ENCODE peak calls at places on chromosome 21, in eight cellular contexts. G, Z, W, S, H, L, B and F are unnamed samples.

GRCh38 chr21:36260030-36260787 is 59.8 kb upstream of the MORC3 start:
- DNase-seq in G (peak), Z (peak), W (peak), S (peak), H (peak), L (peak), B (peak), F (peak)

GRCh38 chr21:45318146-45318555 is 30.5 kb upstream of the POFUT2 start:
- DNase-seq in G (no peak), Z (no peak), W (no peak), S (no peak), H (no peak), L (no peak), B (no peak), F (no peak)

GRCh38 chr21:35016071-35016470 is 33.0 kb downstream of the RUNX1 start:
- DNase-seq in G (no peak), Z (no peak), W (no peak), S (no peak), H (no peak), L (no peak), B (no peak), F (no peak)

GRCh38 chr21:42237577-42237976 is 18.6 kb downstream of the ABCG1 start:
- DNase-seq in G (no peak), Z (no peak), W (no peak), S (no peak), H (peak), L (no peak), B (no peak), F (no peak)

GRCh38 chr21:46599251-46599572 is 5.7 kb downstream of the S100B start:
- DNase-seq in G (no peak), Z (peak), W (no peak), S (peak), H (no peak), L (peak), B (no peak), F (no peak)

GRCh38 chr21:29135481-29135880 is 5.0 kb downstream of the MAP3K7CL start:
- DNase-seq in G (no peak), Z (no peak), W (no peak), S (no peak), H (no peak), L (no peak), B (no peak), F (no peak)

GRCh38 chr21:45309069-45309521 is 21.4 kb upstream of the POFUT2 start:
- DNase-seq in G (peak), Z (peak), W (no peak), S (peak), H (peak), L (peak), B (no peak), F (peak)

GRCh38 chr21:46168238-46168637 is 12.9 kb upstream of the FTCD start:
- DNase-seq in G (peak), Z (no peak), W (no peak), S (no peak), H (no peak), L (no peak), B (no peak), F (no peak)

GRCh38 chr21:45549670-45550463 is 7.6 kb upstream of the SLC19A1 start:
- DNase-seq in G (peak), Z (no peak), W (no peak), S (peak), H (peak), L (no peak), B (no peak), F (no peak)

GRCh38 chr21:34859976-34860653 is 189.0 kb downstream of the RUNX1 start:
- DNase-seq in G (no peak), Z (no peak), W (no peak), S (no peak), H (no peak), L (no peak), B (no peak), F (no peak)

GRCh38 chr21:14900058-14900457 is 164.7 kb downstream of the NRIP1 start:
- DNase-seq in G (no peak), Z (peak), W (no peak), S (no peak), H (no peak), L (peak), B (peak), F (peak)

GRCh38 chr21:46605759-46606426 is 1.0 kb upstream of the S100B start:
- DNase-seq in G (peak), Z (no peak), W (peak), S (no peak), H (peak), L (no peak), B (no peak), F (no peak)

GRCh38 chr21:35212393-35213127 is 163.5 kb upstream of the RUNX1 start:
- DNase-seq in G (no peak), Z (no peak), W (no peak), S (no peak), H (no peak), L (peak), B (no peak), F (peak)

GRCh38 chr21:25373126-25374082 is 233.9 kb downstream of the MRPL39 start:
- DNase-seq in G (no peak), Z (peak), W (no peak), S (no peak), H (no peak), L (peak), B (no peak), F (no peak)

GRCh38 chr21:41673071-41673470 is 93.8 kb downstream of the RIPK4 start:
- DNase-seq in G (no peak), Z (no peak), W (no peak), S (no peak), H (no peak), L (no peak), B (no peak), F (no peak)

GRCh38 chr21:42171091-42172053 is 47.6 kb upstream of the ABCG1 start:
- DNase-seq in G (peak), Z (no peak), W (no peak), S (no peak), H (no peak), L (no peak), B (peak), F (peak)

GRCh38 chr21:35190201-35190701 is 141.1 kb upstream of the RUNX1 start:
- DNase-seq in G (no peak), Z (no peak), W (no peak), S (no peak), H (peak), L (peak), B (peak), F (peak)

GRCh38 chr21:28944296-28944695 is 48.4 kb downstream of the LTN1 start:
- DNase-seq in G (no peak), Z (no peak), W (no peak), S (no peak), H (no peak), L (no peak), B (no peak), F (no peak)

GRCh38 chr21:45498646-45499000 is 43.6 kb downstream of the SLC19A1 start:
- DNase-seq in G (no peak), Z (no peak), W (no peak), S (no peak), H (no peak), L (no peak), B (no peak), F (no peak)

GRCh38 chr21:34996304-34997081 is 52.6 kb downstream of the RUNX1 start:
- DNase-seq in G (no peak), Z (no peak), W (no peak), S (no peak), H (no peak), L (no peak), B (no peak), F (no peak)

GRCh38 chr21:34881421-34881820 is 167.7 kb downstream of the RUNX1 start:
- DNase-seq in G (no peak), Z (no peak), W (no peak), S (no peak), H (no peak), L (peak), B (no peak), F (no peak)

GRCh38 chr21:41442496-41443186 is 16.6 kb downstream of the MX1 start:
- DNase-seq in G (no peak), Z (no peak), W (no peak), S (no peak), H (no peak), L (no peak), B (no peak), F (no peak)

GRCh38 chr21:46634966-46635323 is 529 bp upstream of the PRMT2 start:
- DNase-seq in G (no peak), Z (peak), W (no peak), S (peak), H (peak), L (peak), B (peak), F (peak)

GRCh38 chr21:45335151-45335760 is 47.6 kb upstream of the POFUT2 start:
- DNase-seq in G (peak), Z (no peak), W (no peak), S (no peak), H (no peak), L (no peak), B (no peak), F (no peak)

GRCh38 chr21:26115899-26116298 is 54.7 kb downstream of the APP start:
- DNase-seq in G (no peak), Z (no peak), W (no peak), S (no peak), H (no peak), L (peak), B (no peak), F (no peak)

GRCh38 chr21:44874497-44875331 is 1.2 kb upstream of the PTTG1IP start:
- DNase-seq in G (peak), Z (peak), W (peak), S (no peak), H (peak), L (no peak), B (no peak), F (peak)

GRCh38 chr21:46538851-46539666 is 65.8 kb downstream of the S100B start:
- DNase-seq in G (no peak), Z (no peak), W (peak), S (no peak), H (no peak), L (no peak), B (no peak), F (no peak)

GRCh38 chr21:42474982-42475381 is 21.0 kb downstream of the RSPH1 start:
- DNase-seq in G (peak), Z (no peak), W (no peak), S (peak), H (no peak), L (no peak), B (peak), F (peak)

GRCh38 chr21:34989337-34990151 is 59.6 kb downstream of the RUNX1 start:
- DNase-seq in G (no peak), Z (no peak), W (no peak), S (no peak), H (peak), L (peak), B (no peak), F (no peak)

GRCh38 chr21:44962481-44962966 is 22.7 kb downstream of the SLX9 start:
- DNase-seq in G (peak), Z (no peak), W (no peak), S (no peak), H (no peak), L (peak), B (peak), F (peak)

GRCh38 chr21:36087362-36088138 is 17.7 kb downstream of the CBR1 start:
- DNase-seq in G (no peak), Z (peak), W (no peak), S (no peak), H (no peak), L (no peak), B (no peak), F (no peak)

DNA sequence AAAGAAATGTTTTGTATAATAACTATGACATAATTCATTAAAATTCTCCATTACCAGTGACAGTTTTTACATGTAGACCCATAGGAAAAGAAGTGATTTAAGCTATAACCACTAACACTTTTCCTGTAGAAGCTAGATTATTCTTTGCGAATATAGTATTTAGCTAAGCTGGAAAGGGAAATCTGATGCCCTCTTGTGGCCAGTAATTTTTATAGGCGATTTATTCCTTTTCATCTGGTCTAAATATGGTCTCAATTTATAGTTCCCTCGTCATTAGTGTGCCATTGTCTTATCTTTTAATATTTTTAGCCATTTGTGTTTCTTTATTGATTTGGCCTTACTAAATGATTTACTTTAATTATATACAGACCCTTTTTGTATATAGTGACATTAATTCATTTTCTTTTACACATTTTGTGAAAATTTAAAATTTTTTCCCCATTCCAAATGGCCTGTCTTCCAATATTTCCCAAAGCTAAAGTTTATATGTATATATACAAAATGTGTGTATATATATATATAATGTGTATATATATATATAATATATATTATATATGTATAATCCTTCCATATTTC is 26.7 kb downstream of the BTG3 start:
- DNase-seq in G (no peak), Z (peak), W (no peak), S (peak), H (peak), L (peak), B (peak), F (peak)
- TF ChIP-seq CTCF in G (peak), Z (peak), W (peak), S (peak), H (peak), L (peak), B (peak), F (peak)

GRCh38 chr21:17146426-17146825 is 366.4 kb upstream of the CXADR start:
- DNase-seq in G (no peak), Z (peak), W (no peak), S (no peak), H (no peak), L (no peak), B (no peak), F (no peak)
- TF ChIP-seq CTCF in G (no peak), Z (peak), W (no peak), S (no peak), H (no peak), L (no peak), B (no peak), F (no peak)

DNA sequence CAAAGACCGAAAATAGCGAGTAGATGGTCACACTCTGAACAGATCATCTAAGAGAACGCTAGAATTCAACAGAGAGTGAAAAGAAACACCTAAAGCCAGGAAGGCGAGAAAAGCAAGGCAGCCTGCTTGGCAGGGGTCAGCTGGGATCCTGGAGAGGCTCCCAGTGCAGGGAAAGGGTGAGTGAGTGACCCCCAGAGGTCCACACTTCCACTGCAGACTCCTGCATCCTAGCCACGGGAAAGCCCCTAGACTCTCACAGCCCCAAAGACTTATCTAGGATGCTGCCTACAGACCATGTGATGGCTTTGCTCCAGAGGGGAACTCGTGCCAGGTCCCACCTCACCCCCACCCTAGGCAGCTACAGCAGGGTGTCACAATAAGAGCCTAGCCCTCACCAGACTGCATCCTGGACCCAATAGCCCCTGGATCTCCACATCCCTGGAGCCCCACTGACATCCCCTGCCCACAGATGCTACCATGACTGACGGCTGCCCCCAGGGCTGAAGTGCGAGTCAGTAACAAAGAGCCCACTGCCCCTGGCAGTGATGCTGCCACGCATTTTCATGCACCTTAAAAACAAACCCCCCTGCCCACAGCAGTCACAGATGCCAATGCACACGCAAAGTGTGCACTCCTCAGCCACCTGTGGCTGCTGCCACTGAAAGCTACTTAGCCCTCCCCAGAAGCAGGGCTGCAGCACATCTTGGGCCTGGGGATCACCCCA is 62.2 kb downstream of the PSMG1 start:
- DNase-seq in G (no peak), Z (peak), W (no peak), S (no peak), H (no peak), L (no peak), B (no peak), F (no peak)
- TF ChIP-seq CTCF in G (no peak), Z (peak), W (no peak), S (no peak), H (no peak), L (no peak), B (no peak), F (no peak)

GRCh38 chr21:16318651-16319300 is 589.0 kb downstream of the USP25 start:
- DNase-seq in G (no peak), Z (no peak), W (no peak), S (no peak), H (no peak), L (no peak), B (no peak), F (no peak)
- TF ChIP-seq CTCF in G (no peak), Z (no peak), W (no peak), S (no peak), H (no peak), L (no peak), B (no peak), F (no peak)

DNA sequence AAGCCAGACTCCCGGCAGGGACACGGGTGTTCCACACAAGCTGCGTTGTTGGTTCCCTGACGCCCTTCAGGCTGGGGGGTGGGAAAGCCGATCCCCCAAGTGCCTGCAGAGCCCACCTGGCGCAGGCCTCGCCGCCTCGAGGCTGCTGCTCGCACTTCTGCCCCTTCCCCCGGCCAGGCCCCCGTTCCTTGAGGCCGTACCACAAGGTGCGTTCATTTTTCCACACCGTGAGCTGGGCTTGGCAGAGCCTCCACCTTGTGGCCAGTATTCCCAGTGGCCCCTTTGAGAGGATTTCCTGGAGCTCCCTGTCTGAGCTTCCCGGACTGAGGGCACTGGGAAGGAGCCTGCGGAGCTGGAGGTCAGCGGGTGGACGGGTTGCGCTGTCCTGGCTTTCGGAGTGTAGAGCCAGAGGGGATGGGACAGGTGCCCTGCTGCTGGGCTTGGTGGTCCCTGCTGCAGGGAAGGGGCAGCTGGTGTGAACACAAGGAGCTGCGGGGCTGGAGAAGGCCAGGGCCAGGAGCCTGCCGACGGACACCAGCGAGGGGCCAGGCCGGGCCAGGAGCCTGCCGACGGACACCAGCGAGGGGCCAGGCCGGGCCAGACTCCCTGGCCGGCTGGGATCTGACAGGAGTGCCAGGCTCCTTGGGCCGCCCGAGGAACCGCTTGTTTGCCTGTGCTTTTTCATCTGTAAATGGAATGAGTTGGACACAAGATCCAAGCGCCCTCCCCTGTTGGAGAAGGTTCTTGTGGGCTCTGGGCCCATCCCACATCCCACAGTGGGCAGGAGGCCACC is 18.4 kb downstream of the PDXK start:
- DNase-seq in G (no peak), Z (no peak), W (no peak), S (no peak), H (no peak), L (no peak), B (no peak), F (no peak)
- TF ChIP-seq CTCF in G (no peak), Z (no peak), W (no peak), S (no peak), H (no peak), L (no peak), B (no peak), F (no peak)

GRCh38 chr21:38976900-38977299 is 171.2 kb downstream of the ETS2 start:
- DNase-seq in G (no peak), Z (no peak), W (no peak), S (no peak), H (no peak), L (no peak), B (no peak), F (no peak)
- TF ChIP-seq CTCF in G (no peak), Z (no peak), W (no peak), S (no peak), H (no peak), L (no peak), B (no peak), F (no peak)

DNA sequence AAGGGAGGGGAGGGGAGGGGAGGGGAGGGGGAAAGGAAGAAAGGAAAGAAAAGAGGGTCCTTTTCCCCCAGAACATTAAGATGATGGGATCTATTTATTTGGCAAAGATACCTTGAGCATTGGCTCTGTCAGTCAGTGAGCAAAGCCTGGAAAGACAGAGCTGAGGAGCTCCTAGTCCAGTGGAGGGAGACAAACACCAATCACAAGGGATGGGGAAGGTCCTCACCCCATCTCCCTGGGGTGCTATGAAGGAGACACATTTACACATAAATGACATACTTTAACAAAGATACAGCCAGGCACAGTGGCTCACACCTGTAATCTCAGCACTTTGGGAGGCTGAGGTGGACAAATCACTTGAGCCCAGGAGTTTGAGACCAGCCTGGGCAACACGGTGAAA is 154.9 kb upstream of the TIAM1 start:
- DNase-seq in G (no peak), Z (peak), W (no peak), S (no peak), H (no peak), L (no peak), B (no peak), F (no peak)
- TF ChIP-seq CTCF in G (no peak), Z (peak), W (no peak), S (no peak), H (no peak), L (no peak), B (no peak), F (peak)

GRCh38 chr21:32368386-32368785 is 24.4 kb downstream of the URB1 start:
- DNase-seq in G (no peak), Z (no peak), W (no peak), S (no peak), H (no peak), L (peak), B (no peak), F (no peak)

GRCh38 chr21:32366191-32366590 is 26.6 kb downstream of the URB1 start:
- DNase-seq in G (no peak), Z (no peak), W (peak), S (no peak), H (no peak), L (no peak), B (no peak), F (no peak)

GRCh38 chr21:32364387-32364786 is 28.4 kb downstream of the URB1 start:
- DNase-seq in G (no peak), Z (no peak), W (no peak), S (no peak), H (no peak), L (peak), B (no peak), F (no peak)

GRCh38 chr21:32367158-32367557 is 25.7 kb downstream of the URB1 start:
- DNase-seq in G (no peak), Z (no peak), W (no peak), S (no peak), H (no peak), L (peak), B (no peak), F (no peak)

GRCh38 chr21:32364801-32365200 is 28.0 kb downstream of the URB1 start:
- DNase-seq in G (no peak), Z (peak), W (no peak), S (no peak), H (no peak), L (peak), B (no peak), F (no peak)
- TF ChIP-seq CTCF in G (no peak), Z (no peak), W (no peak), S (no peak), H (no peak), L (no peak), B (no peak), F (no peak)